ENCODE peak calls at places on chromosomes 12 and 14, in four cellular contexts. M is AG09309, K is ascending aorta, Q is GM13976. S is an unnamed sample.

GRCh38 chr12:124755801-124756148 is 107.9 kb downstream of the SCARB1 start:
- DNase-seq in M (no peak), K (no peak), Q (no peak), S (no peak)

GRCh38 chr12:8038659-8039114 is 6.2 kb downstream of the FOXJ2 start:
- DNase-seq in M (no peak), K (peak), Q (no peak), S (no peak)

GRCh38 chr12:93896427-93896826 is 219.3 kb downstream of the CRADD start:
- DNase-seq in M (no peak), K (no peak), Q (no peak), S (no peak)

GRCh38 chr12:5013206-5013830 is 30.4 kb upstream of the KCNA5 start:
- DNase-seq in M (peak), K (no peak), Q (no peak), S (no peak)

GRCh38 chr14:69682607-69683263 is 71.3 kb downstream of the SUSD6 start:
- DNase-seq in M (no peak), K (no peak), Q (peak), S (no peak)

GRCh38 chr12:29176951-29177350 is 27.9 kb downstream of the FAR2 start:
- DNase-seq in M (peak), K (no peak), Q (no peak), S (no peak)

GRCh38 chr14:78785265-78785664 is 615.1 kb downstream of the NRXN3 start:
- DNase-seq in M (no peak), K (no peak), Q (no peak), S (no peak)

GRCh38 chr12:12859690-12860089 is 31.7 kb upstream of the GPRC5A start:
- DNase-seq in M (no peak), K (no peak), Q (no peak), S (no peak)

GRCh38 chr14:41749425-41749824 is 142.7 kb downstream of the LRFN5 start:
- DNase-seq in M (no peak), K (no peak), Q (no peak), S (no peak)

GRCh38 chr12:41967668-41968649 is 176.7 kb downstream of the GXYLT1 start:
- DNase-seq in M (no peak), K (no peak), Q (no peak), S (peak)

GRCh38 chr12:57619434-57620244 is 8.4 kb downstream of the ARHGEF25 start:
- DNase-seq in M (no peak), K (no peak), Q (peak), S (no peak)

GRCh38 chr14:72880164-72880563 is 13.7 kb downstream of the DPF3 start:
- DNase-seq in M (no peak), K (no peak), Q (no peak), S (no peak)

GRCh38 chr12:117192057-117192456 is 1.8 kb upstream of the FBXO21 start:
- DNase-seq in M (no peak), K (no peak), Q (no peak), S (no peak)

GRCh38 chr14:104227806-104228205 is 89.4 kb downstream of the KIF26A start:
- DNase-seq in M (no peak), K (no peak), Q (no peak), S (no peak)

GRCh38 chr12:12265571-12266388 is 1.1 kb downstream of the LRP6 start:
- DNase-seq in M (no peak), K (no peak), Q (no peak), S (no peak)

DNA sequence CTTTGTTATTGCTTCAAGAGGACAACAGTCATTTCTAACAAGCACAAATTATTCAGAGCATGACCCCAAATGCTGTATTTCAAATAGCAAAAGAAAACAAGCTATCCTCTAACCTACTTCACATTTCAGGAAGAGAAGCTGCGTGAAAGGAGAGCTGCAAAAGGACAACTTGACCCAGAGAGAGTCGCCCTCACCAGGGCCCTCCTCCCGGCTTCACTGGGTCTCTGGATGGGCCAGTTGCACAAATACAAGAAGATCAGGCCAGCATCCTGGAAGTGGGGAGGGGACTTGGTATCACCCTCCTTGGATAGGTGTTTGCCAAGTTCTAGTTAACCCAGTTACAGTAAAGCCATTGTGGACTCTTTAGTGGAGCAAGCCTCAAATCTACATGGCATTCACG is 166.8 kb upstream of the DIO2 start:
- DNase-seq in M (no peak), K (no peak), Q (no peak), S (no peak)
- TF ChIP-seq CTCF in M (no peak), K (no peak), Q (no peak), S (no peak)

DNA sequence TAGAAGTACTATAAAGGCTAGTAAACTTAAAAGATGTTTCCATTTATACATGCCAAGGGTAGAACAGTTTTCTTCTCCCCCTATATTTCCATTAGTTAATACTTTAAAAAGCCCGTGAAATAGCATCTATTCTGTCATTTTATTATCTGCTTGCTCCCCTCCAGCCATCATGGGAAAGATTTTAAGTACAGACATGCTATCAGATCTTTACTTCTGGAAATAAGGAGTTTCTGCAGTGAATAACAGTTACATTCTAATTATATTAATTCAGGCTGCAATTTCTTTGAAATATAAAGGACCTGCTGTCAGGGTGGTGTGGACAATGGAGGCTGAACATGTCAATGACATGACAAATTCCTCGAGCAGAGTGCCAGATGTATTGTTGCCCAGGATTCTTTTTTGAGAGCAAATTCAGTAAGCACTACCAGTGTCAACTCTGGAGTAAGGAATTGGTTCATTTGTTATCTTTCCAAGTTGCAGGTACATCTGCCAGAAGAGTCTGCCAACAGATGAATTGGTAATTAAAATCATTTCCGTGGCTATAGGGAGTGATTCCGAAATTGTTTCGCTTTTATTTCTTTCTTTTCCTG is 151.3 kb downstream of the BTG1 start:
- DNase-seq in M (no peak), K (no peak), Q (no peak), S (no peak)
- TF ChIP-seq CTCF in M (no peak), K (no peak), Q (no peak), S (no peak)

GRCh38 chr12:66915312-66915904 is 236.5 kb upstream of the GRIP1 start:
- DNase-seq in M (no peak), K (no peak), Q (no peak), S (no peak)

GRCh38 chr12:66919466-66919865 is 240.6 kb upstream of the GRIP1 start:
- DNase-seq in M (no peak), K (no peak), Q (no peak), S (no peak)

GRCh38 chr12:66921151-66921550 is 242.3 kb upstream of the GRIP1 start:
- DNase-seq in M (no peak), K (no peak), Q (no peak), S (no peak)

GRCh38 chr12:66916189-66916588 is 237.3 kb upstream of the GRIP1 start:
- DNase-seq in M (no peak), K (no peak), Q (no peak), S (no peak)

GRCh38 chr12:66920205-66920604 is 241.3 kb upstream of the GRIP1 start:
- DNase-seq in M (no peak), K (no peak), Q (no peak), S (no peak)
- TF ChIP-seq CTCF in M (no peak), K (no peak), Q (no peak), S (no peak)

DNA sequence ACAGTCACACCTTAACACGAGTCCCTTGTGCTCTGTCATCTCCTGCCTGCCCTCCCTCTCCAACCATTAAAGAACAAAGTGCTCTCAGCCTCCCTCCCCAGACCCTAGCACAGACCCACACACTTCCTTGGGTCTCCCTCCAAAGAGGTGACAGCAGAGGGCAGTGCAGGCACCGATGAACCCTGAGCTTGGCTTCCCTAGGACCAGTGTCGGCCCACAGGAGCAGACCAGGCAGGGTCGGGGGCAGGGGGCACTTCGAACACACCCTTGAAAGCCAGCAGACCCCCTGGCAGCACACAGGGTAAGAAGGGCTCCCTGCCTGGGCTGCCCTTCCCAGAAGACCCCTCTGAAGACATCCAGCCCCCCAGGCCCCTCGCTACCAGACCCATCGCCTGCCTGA is 7.0 kb downstream of the CDK2AP1 start:
- DNase-seq in M (no peak), K (no peak), Q (peak), S (no peak)
- TF ChIP-seq CTCF in M (peak), K (no peak), Q (no peak), S (peak)

GRCh38 chr12:67508830-67509229 is 139.7 kb upstream of the DYRK2 start:
- DNase-seq in M (no peak), K (no peak), Q (no peak), S (no peak)

GRCh38 chr12:67509987-67510386 is 138.6 kb upstream of the DYRK2 start:
- DNase-seq in M (no peak), K (no peak), Q (no peak), S (no peak)

GRCh38 chr12:67512061-67512460 is 136.5 kb upstream of the DYRK2 start:
- DNase-seq in M (no peak), K (no peak), Q (no peak), S (no peak)

GRCh38 chr12:67501362-67501761 is 147.2 kb upstream of the DYRK2 start:
- DNase-seq in M (no peak), K (no peak), Q (no peak), S (no peak)

GRCh38 chr12:67506739-67507138 is 141.8 kb upstream of the DYRK2 start:
- DNase-seq in M (no peak), K (no peak), Q (no peak), S (no peak)
- TF ChIP-seq CTCF in M (no peak), K (no peak), Q (no peak), S (no peak)

GRCh38 chr12:51023625-51024395 is 2.4 kb downstream of the SLC11A2 start:
- DNase-seq in M (no peak), K (peak), Q (no peak), S (no peak)

GRCh38 chr12:51017452-51017851 is 8.7 kb downstream of the SLC11A2 start:
- DNase-seq in M (no peak), K (no peak), Q (no peak), S (no peak)

GRCh38 chr12:51021694-51022093 is 4.5 kb downstream of the SLC11A2 start:
- DNase-seq in M (no peak), K (no peak), Q (no peak), S (no peak)

GRCh38 chr12:51020448-51021182 is 5.6 kb downstream of the SLC11A2 start:
- DNase-seq in M (no peak), K (peak), Q (no peak), S (no peak)

GRCh38 chr12:51019927-51020326 is 6.3 kb downstream of the SLC11A2 start:
- DNase-seq in M (no peak), K (peak), Q (no peak), S (no peak)
- TF ChIP-seq CTCF in M (no peak), K (no peak), Q (no peak), S (no peak)

DNA sequence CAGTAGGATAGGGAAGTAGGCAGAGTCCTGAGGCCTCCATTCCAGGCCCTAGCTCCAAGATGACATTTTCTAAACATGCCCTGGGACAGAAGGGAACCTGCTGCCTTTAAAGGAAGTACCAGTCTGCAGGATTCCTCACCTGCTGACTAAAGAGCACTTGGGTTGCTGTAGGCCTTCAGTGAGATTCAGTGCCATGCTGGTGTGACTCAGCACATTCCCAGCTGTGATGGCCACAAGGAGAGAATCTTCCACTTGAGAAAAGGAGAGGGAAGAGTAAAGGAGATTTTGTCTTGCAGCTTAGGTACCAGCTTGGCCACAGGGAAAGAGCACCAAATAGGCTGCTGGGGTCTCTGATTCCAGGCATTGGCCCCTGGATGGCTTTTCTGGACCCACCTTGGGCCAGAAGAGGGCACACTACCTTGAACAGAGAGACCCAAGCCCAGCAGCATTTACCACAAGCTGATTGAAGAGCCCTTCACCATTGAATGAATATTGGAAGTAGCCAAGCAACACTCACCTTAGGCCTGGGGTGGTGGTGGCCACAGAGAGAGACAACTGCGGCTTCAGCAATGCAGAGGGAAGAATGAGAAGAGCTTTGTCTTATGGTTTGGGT is 498.3 kb downstream of the KCNH5 start:
- DNase-seq in M (no peak), K (no peak), Q (no peak), S (no peak)
- TF ChIP-seq CTCF in M (no peak), K (no peak), Q (no peak), S (no peak)

S was measured in epithelial cell of proximal tubule.